ENCODE peak calls at places on chromosomes 1 and 21, in six cellular contexts. K, L, A, O, W and E are unnamed samples.
A peak's percentile ranks its signal among the peaks of the same experiment; 100 is the strongest.

GRCh38 chr1:180849031-180849775 is 63.5 kb upstream of the KIAA1614 start:
- ATAC-seq in K (no peak), O (no peak), L (no peak), W (no peak), A (no peak), E (no peak)

GRCh38 chr1:24558902-24559791 is 3.3 kb downstream of the NCMAP start:
- ATAC-seq in L (peak; percentile 80), W (peak; percentile 62), K (peak; percentile 87), O (peak; percentile 78), A (peak; percentile 55), E (no peak)

GRCh38 chr1:59026472-59026948 is 242.7 kb upstream of the JUN start:
- ATAC-seq in O (no peak), A (no peak), L (no peak), W (no peak), K (peak; percentile 45), E (no peak)

GRCh38 chr1:1039145-1039910 is 19.4 kb downstream of the AGRN start:
- ATAC-seq in O (no peak), W (no peak), K (no peak), A (no peak), L (no peak), E (no peak)

GRCh38 chr21:34835526-34835925 is 166.7 kb downstream of the CLIC6 start:
- ATAC-seq in K (no peak), O (no peak), L (peak; percentile 46), W (peak; percentile 42), A (no peak), E (peak; percentile 64)

GRCh38 chr1:156026588-156026987 is 5.8 kb upstream of the SSR2 start:
- ATAC-seq in A (no peak), W (no peak), K (no peak), O (no peak), L (no peak), E (no peak)

GRCh38 chr1:24294757-24295371 is 24.3 kb upstream of the GRHL3 start:
- ATAC-seq in L (peak; percentile 74), A (no peak), O (peak; percentile 9), K (peak; percentile 74), W (peak; percentile 75), E (peak; percentile 94)

GRCh38 chr1:9270290-9270900 is 22.3 kb upstream of the SPSB1 start:
- ATAC-seq in A (peak; percentile 37), L (no peak), W (peak; percentile 39), O (no peak), K (no peak), E (no peak)

GRCh38 chr21:34198232-34199120 is 125.1 kb downstream of the MRPS6 start:
- ATAC-seq in K (no peak), O (no peak), W (no peak), A (no peak), L (no peak), E (no peak)

GRCh38 chr1:117673405-117673804 is 67.6 kb downstream of the TENT5C start:
- ATAC-seq in L (no peak), O (no peak), A (no peak), W (no peak), K (peak; percentile 85), E (no peak)

GRCh38 chr1:110083453-110084225 is 13.2 kb upstream of the ALX3 start:
- ATAC-seq in K (no peak), O (no peak), W (peak; percentile 5), L (peak; percentile 34), A (no peak), E (peak; percentile 24)

GRCh38 chr1:173190101-173190895 is 16.8 kb downstream of the TNFSF4 start:
- ATAC-seq in A (peak; percentile 85), L (peak; percentile 83), O (peak; percentile 91), W (peak; percentile 96), K (peak; percentile 76), E (peak; percentile 86)

GRCh38 chr1:201573923-201574322 is 35.0 kb downstream of the NAV1 start:
- ATAC-seq in K (no peak), A (no peak), L (peak; percentile 42), W (peak; percentile 76), O (no peak), E (no peak)

GRCh38 chr1:43292679-43293078 is 7.3 kb upstream of the C1orf210 start:
- ATAC-seq in K (no peak), A (no peak), O (no peak), L (no peak), W (no peak), E (no peak)

GRCh38 chr1:3093928-3094626 is 25.1 kb downstream of the PRDM16 start:
- ATAC-seq in O (peak; percentile 28), W (peak; percentile 35), L (no peak), K (no peak), A (no peak), E (no peak)

GRCh38 chr1:40039245-40039756 is 1.2 kb upstream of the CAP1 start:
- ATAC-seq in K (no peak), L (no peak), A (no peak), O (no peak), W (no peak), E (no peak)

GRCh38 chr1:40034869-40035268 is 5.7 kb upstream of the CAP1 start:
- ATAC-seq in W (no peak), K (no peak), L (no peak), O (no peak), A (no peak), E (no peak)

GRCh38 chr1:40039757-40040510 is 595 bp upstream of the CAP1 start:
- ATAC-seq in K (peak; percentile 71), L (peak; percentile 81), A (peak; percentile 65), O (peak; percentile 85), W (peak; percentile 81), E (peak; percentile 84)

GRCh38 chr1:40038693-40039092 is 1.8 kb upstream of the CAP1 start:
- ATAC-seq in W (no peak), O (no peak), L (no peak), A (no peak), K (no peak), E (no peak)

DNA sequence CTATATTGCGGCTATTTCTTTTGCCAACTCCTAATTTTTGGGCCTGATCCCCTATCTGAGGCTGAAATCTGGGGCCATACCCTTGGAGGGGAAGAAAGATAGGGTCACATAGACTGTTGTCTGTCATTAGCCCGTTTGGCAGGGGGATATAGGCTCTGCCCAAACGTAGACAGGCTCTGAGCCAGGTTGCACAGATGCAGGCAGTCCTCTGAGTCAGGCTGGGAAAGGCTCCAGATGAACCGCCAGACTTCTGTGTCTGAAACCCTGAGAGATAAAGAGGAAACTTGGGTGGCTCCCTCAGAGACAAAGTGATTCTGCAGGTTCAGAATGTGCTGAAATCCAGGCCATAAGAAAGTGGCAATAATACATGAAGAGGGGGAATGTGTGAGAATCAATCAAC is 4.0 kb upstream of the CAP1 start:
- ATAC-seq in A (no peak), W (peak; percentile 16), L (no peak), K (no peak), O (no peak), E (no peak)
- H3K4me1 ChIP-seq in A (peaks cover 70% of the 10 kb centered on the region), W (peaks cover 25% of the 10 kb centered on the region), L (peaks cover 27% of the 10 kb centered on the region), K (peaks cover 5% of the 10 kb centered on the region), O (peaks cover 9% of the 10 kb centered on the region), E (peaks cover 64% of the 10 kb centered on the region)

GRCh38 chr1:19785660-19786059 is 14.1 kb downstream of the TMCO4 start:
- ATAC-seq in O (peak; percentile 53), K (no peak), L (no peak), W (no peak), A (no peak), E (no peak)
- H3K27me3 ChIP-seq in O (no peaks in the 10 kb centered on the region), K (no peaks in the 10 kb centered on the region), L (no peaks in the 10 kb centered on the region), W (no peaks in the 10 kb centered on the region), A (no peaks in the 10 kb centered on the region), E (no peaks in the 10 kb centered on the region)

GRCh38 chr1:48093147-48093546 is 96.0 kb upstream of the TRABD2B start:
- ATAC-seq in O (no peak), K (no peak), L (no peak), W (no peak), A (no peak), E (no peak)

GRCh38 chr1:48089356-48089891 is 92.2 kb upstream of the TRABD2B start:
- ATAC-seq in O (no peak), K (no peak), W (peak; percentile 33), L (peak; percentile 7), A (no peak), E (no peak)

GRCh38 chr1:48099011-48099550 is 101.9 kb upstream of the TRABD2B start:
- ATAC-seq in L (no peak), A (no peak), W (no peak), K (no peak), O (no peak), E (no peak)

GRCh38 chr1:48092401-48092800 is 95.2 kb upstream of the TRABD2B start:
- ATAC-seq in W (no peak), O (no peak), K (no peak), L (no peak), A (no peak), E (no peak)

DNA sequence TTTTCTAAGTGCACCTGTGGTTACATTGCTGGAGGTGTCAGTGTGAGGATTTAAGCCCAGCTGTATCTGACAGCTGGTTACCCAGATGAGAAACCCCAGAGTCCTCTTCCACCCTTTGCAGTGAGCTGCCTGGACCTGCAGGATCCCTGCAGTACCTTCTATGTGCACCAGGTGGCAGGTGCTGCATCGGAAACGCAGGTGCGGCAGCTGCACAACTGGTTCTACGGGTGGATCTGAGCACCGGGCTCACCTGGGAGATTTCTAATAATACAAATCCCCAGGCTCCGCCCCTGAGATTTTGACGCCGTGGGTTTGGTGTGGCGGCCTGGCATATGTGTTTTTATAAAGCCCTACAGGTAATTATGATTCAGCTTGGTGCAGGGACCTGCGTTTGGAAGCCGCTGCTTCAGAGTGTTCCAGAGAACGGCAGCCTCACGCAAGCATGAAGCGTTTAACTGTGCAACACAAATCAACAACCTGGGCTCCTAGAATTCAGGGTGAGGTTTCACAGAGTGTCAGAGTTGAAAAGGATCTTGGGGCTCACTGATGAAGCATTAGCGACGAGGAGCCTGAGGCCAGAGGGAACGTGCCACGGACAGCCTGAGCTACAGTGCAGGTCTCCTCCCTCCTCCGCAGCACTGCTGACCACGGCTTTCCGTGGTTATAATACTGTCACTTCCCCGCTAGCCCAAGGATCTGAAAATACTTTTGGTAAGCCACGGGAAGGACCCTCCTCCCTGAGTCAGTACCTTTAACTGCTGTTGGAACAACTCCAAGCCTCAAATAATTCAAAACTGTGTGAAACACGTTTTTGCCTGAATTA is 96.7 kb upstream of the TRABD2B start:
- ATAC-seq in K (no peak), O (peak; percentile 99), L (peak; percentile 98), A (no peak), W (peak; percentile 71), E (no peak)
- H3K4me3 ChIP-seq in K (no peak overlapping the region), O (peak overlapping the region; percentile 33), L (no peak overlapping the region), A (no peak overlapping the region), W (no peak overlapping the region), E (no peak overlapping the region)

DNA sequence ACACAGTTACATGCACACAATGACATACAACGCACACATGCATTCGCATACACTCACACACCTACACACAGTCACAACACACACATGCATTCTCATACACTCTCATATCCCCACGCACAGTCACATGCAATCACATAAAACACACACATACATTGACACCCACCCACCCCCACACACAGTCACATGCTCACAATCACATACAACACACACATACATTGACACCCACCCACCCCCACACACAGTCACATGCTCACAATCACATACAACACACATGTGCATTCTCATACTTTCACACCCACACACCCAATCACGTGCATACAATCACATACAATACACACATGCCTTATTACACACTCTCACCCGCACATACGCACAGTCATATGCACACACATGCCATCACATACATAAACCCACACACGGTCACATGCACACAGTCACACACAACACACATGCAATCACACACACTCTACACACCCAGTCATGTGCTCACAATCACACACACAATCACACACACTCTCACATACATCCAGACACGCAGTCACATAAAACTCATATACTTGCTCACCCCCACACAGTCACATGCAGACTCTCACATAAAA is 134.3 kb downstream of the CASZ1 start:
- ATAC-seq in A (no peak), W (no peak), K (no peak), L (no peak), O (no peak), E (no peak)
- H3K4me1 ChIP-seq in A (peaks cover 11% of the 10 kb centered on the region), W (peaks cover 36% of the 10 kb centered on the region), K (peaks cover 2% of the 10 kb centered on the region), L (peaks cover 43% of the 10 kb centered on the region), O (no peaks in the 10 kb centered on the region), E (peaks cover 6% of the 10 kb centered on the region)

GRCh38 chr1:225945564-225945963 is 4.5 kb upstream of the LEFTY2 start:
- ATAC-seq in K (no peak), O (no peak), W (no peak), A (no peak), L (no peak), E (no peak)
- H3K27me3 ChIP-seq in K (peaks cover 41% of the 10 kb centered on the region), O (no peaks in the 10 kb centered on the region), W (no peaks in the 10 kb centered on the region), A (peaks cover 4% of the 10 kb centered on the region), L (no peaks in the 10 kb centered on the region), E (peaks cover 18% of the 10 kb centered on the region)